ENCODE peak calls at places on chromosomes 7 and 10, in four cellular contexts. One of them, this sample, is unnamed.

GRCh38 chr7:128783143-128783799 is 7.7 kb upstream of the OPN1SW start:
- DNase-seq in OCI-LY7: no peak
- DNase-seq in keratinocyte: peak; percentile 66
- DNase-seq in Caco-2: no peak
- DNase-seq in this sample: peak; percentile 83

GRCh38 chr7:64990216-64990615 is 620 bp downstream of the ZNF117 start:
- DNase-seq in OCI-LY7: no peak
- DNase-seq in keratinocyte: no peak
- DNase-seq in Caco-2: no peak
- DNase-seq in this sample: no peak

GRCh38 chr10:69730251-69731156 is 71.2 kb upstream of the COL13A1 start:
- DNase-seq in OCI-LY7: no peak
- DNase-seq in keratinocyte: no peak
- DNase-seq in Caco-2: no peak
- DNase-seq in this sample: no peak

GRCh38 chr7:41193738-41194287 is 509.1 kb downstream of the INHBA start:
- DNase-seq in OCI-LY7: no peak
- DNase-seq in keratinocyte: no peak
- DNase-seq in Caco-2: no peak
- DNase-seq in this sample: no peak

GRCh38 chr10:110610308-110610774 is 33.8 kb upstream of the RBM20 start:
- DNase-seq in OCI-LY7: peak; percentile 76
- DNase-seq in keratinocyte: peak; percentile 26
- DNase-seq in Caco-2: peak; percentile 56
- DNase-seq in this sample: peak; percentile 72

GRCh38 chr10:78688221-78688944 is 380.4 kb upstream of the ZMIZ1 start:
- DNase-seq in OCI-LY7: no peak
- DNase-seq in keratinocyte: no peak
- DNase-seq in Caco-2: no peak
- DNase-seq in this sample: no peak

GRCh38 chr10:119658274-119658673 is 7.1 kb downstream of the BAG3 start:
- DNase-seq in OCI-LY7: no peak
- DNase-seq in keratinocyte: no peak
- DNase-seq in Caco-2: no peak
- DNase-seq in this sample: no peak

GRCh38 chr7:153091477-153091876 is 331.9 kb downstream of the ACTR3B start:
- DNase-seq in OCI-LY7: no peak
- DNase-seq in keratinocyte: no peak
- DNase-seq in Caco-2: no peak
- DNase-seq in this sample: no peak

GRCh38 chr7:116576350-116577319 is 51.8 kb downstream of the CAV1 start:
- DNase-seq in OCI-LY7: no peak
- DNase-seq in keratinocyte: no peak
- DNase-seq in Caco-2: no peak
- DNase-seq in this sample: no peak

GRCh38 chr10:17022898-17023297 is 106.7 kb downstream of the CUBN start:
- DNase-seq in OCI-LY7: no peak
- DNase-seq in keratinocyte: no peak
- DNase-seq in Caco-2: no peak
- DNase-seq in this sample: no peak

GRCh38 chr10:32271617-32272016 is 75.3 kb downstream of the EPC1 start:
- DNase-seq in OCI-LY7: no peak
- DNase-seq in keratinocyte: peak; percentile 7
- DNase-seq in Caco-2: no peak
- DNase-seq in this sample: no peak

GRCh38 chr10:8993859-8994258 is 939.4 kb downstream of the GATA3 start:
- DNase-seq in OCI-LY7: no peak
- DNase-seq in keratinocyte: no peak
- DNase-seq in Caco-2: no peak
- DNase-seq in this sample: no peak

GRCh38 chr10:51879238-51879637 is 179.8 kb upstream of the CSTF2T start:
- DNase-seq in OCI-LY7: no peak
- DNase-seq in keratinocyte: peak; percentile 97
- DNase-seq in Caco-2: no peak
- DNase-seq in this sample: no peak

GRCh38 chr10:77179015-77179695 is 458.5 kb downstream of the KCNMA1 start:
- DNase-seq in OCI-LY7: no peak
- DNase-seq in keratinocyte: peak; percentile 30
- DNase-seq in Caco-2: no peak
- DNase-seq in this sample: no peak

GRCh38 chr10:102279104-102279503 is 33.8 kb downstream of the GBF1 start:
- DNase-seq in OCI-LY7: no peak
- DNase-seq in keratinocyte: no peak
- DNase-seq in Caco-2: no peak
- DNase-seq in this sample: no peak

GRCh38 chr10:78581133-78581694 is 487.6 kb upstream of the ZMIZ1 start:
- DNase-seq in OCI-LY7: no peak
- DNase-seq in keratinocyte: no peak
- DNase-seq in Caco-2: no peak
- DNase-seq in this sample: no peak

GRCh38 chr10:62038609-62039190 is 137.2 kb downstream of the ARID5B start:
- DNase-seq in OCI-LY7: peak; percentile 85
- DNase-seq in keratinocyte: no peak
- DNase-seq in Caco-2: peak; percentile 84
- DNase-seq in this sample: no peak

GRCh38 chr7:23418046-23418445 is 52.2 kb downstream of the IGF2BP3 start:
- DNase-seq in OCI-LY7: no peak
- DNase-seq in keratinocyte: no peak
- DNase-seq in Caco-2: no peak
- DNase-seq in this sample: no peak

GRCh38 chr10:21502371-21502765 is 23.1 kb downstream of the SKIDA1 start:
- DNase-seq in OCI-LY7: no peak
- DNase-seq in keratinocyte: no peak
- DNase-seq in Caco-2: no peak
- DNase-seq in this sample: no peak

GRCh38 chr7:133290676-133291332 is 37.9 kb downstream of the EXOC4 start:
- DNase-seq in OCI-LY7: no peak
- DNase-seq in keratinocyte: no peak
- DNase-seq in Caco-2: no peak
- DNase-seq in this sample: no peak

GRCh38 chr10:130137659-130138478 is 1.7 kb downstream of the GLRX3 start:
- DNase-seq in OCI-LY7: no peak
- DNase-seq in keratinocyte: no peak
- DNase-seq in Caco-2: no peak
- DNase-seq in this sample: no peak
- H3K4me1 ChIP-seq in OCI-LY7: peaks cover 63% of the 10 kb centered on the region
- H3K4me1 ChIP-seq in keratinocyte: peaks cover 38% of the 10 kb centered on the region
- H3K4me1 ChIP-seq in Caco-2: peaks cover 10% of the 10 kb centered on the region
- H3K4me1 ChIP-seq in this sample: peaks cover 5% of the 10 kb centered on the region

GRCh38 chr10:27256299-27256698 is 15.7 kb upstream of the ACBD5 start:
- DNase-seq in OCI-LY7: no peak
- DNase-seq in keratinocyte: no peak
- DNase-seq in Caco-2: no peak
- DNase-seq in this sample: no peak
- H3K9me3 ChIP-seq in OCI-LY7: no peaks in the 10 kb centered on the region
- H3K9me3 ChIP-seq in keratinocyte: no peaks in the 10 kb centered on the region
- H3K9me3 ChIP-seq in Caco-2: no peaks in the 10 kb centered on the region
- H3K9me3 ChIP-seq in this sample: no peaks in the 10 kb centered on the region

GRCh38 chr7:100484636-100485114 is 948 bp downstream of the NYAP1 start:
- DNase-seq in OCI-LY7: no peak
- DNase-seq in keratinocyte: no peak
- DNase-seq in Caco-2: no peak
- DNase-seq in this sample: no peak
- H3K4me3 ChIP-seq in OCI-LY7: no peak overlapping the region
- H3K4me3 ChIP-seq in keratinocyte: no peak overlapping the region
- H3K4me3 ChIP-seq in Caco-2: no peak overlapping the region
- H3K4me3 ChIP-seq in this sample: no peak overlapping the region

GRCh38 chr7:121006731-121007315 is 18.3 kb downstream of the CPED1 start:
- DNase-seq in OCI-LY7: no peak
- DNase-seq in keratinocyte: no peak
- DNase-seq in Caco-2: no peak
- DNase-seq in this sample: no peak

GRCh38 chr7:121005996-121006565 is 17.6 kb downstream of the CPED1 start:
- DNase-seq in OCI-LY7: no peak
- DNase-seq in keratinocyte: no peak
- DNase-seq in Caco-2: no peak
- DNase-seq in this sample: no peak

GRCh38 chr7:121001932-121002754 is 13.6 kb downstream of the CPED1 start:
- DNase-seq in OCI-LY7: no peak
- DNase-seq in keratinocyte: no peak
- DNase-seq in Caco-2: no peak
- DNase-seq in this sample: no peak

GRCh38 chr7:121002755-121003114 is 14.2 kb downstream of the CPED1 start:
- DNase-seq in OCI-LY7: no peak
- DNase-seq in keratinocyte: no peak
- DNase-seq in Caco-2: no peak
- DNase-seq in this sample: no peak

DNA sequence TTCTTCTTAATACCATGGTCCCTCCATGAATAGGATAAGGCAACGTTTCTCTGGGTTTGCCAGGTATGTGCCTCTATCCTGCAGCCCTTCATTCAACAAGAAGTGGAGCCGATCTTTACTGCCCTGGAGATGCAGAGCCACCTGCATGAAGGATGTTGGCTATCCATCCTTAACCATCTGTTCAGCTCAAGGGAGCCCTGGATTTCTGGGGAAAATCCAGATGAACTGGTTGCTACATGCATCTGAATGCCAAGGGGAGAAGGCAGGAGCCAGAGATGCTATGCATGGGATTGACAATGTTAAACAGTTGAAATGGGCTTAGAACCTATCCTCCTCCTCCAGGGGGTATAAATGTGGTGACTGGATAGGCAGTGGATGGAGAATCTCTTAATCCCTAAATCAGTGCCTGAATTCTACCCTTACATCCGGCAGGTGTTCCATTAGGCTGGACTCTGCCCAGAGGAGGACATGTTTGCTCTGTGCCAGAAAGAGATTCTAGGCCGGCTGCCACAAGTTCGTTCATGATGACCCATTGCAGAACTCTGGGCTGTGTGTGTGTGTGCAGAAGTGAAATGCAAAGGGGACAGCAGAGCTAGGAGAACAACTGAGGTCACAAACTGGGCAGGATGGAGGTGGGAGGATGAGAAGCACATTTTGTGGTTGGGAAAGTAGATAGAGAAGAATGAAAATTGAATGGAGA is 15.6 kb downstream of the CPED1 start:
- DNase-seq in OCI-LY7: no peak
- DNase-seq in keratinocyte: no peak
- DNase-seq in Caco-2: no peak
- DNase-seq in this sample: no peak
- H3K4me1 ChIP-seq in OCI-LY7: no peaks in the 10 kb centered on the region
- H3K4me1 ChIP-seq in keratinocyte: no peaks in the 10 kb centered on the region
- H3K4me1 ChIP-seq in Caco-2: no peaks in the 10 kb centered on the region
- H3K4me1 ChIP-seq in this sample: no peaks in the 10 kb centered on the region

GRCh38 chr7:104113788-104114187 is 94.0 kb downstream of the ORC5 start:
- DNase-seq in OCI-LY7: no peak
- DNase-seq in keratinocyte: no peak
- DNase-seq in Caco-2: no peak
- DNase-seq in this sample: no peak
- H3K9me3 ChIP-seq in OCI-LY7: no peaks in the 10 kb centered on the region
- H3K9me3 ChIP-seq in keratinocyte: no peaks in the 10 kb centered on the region
- H3K9me3 ChIP-seq in Caco-2: no peaks in the 10 kb centered on the region
- H3K9me3 ChIP-seq in this sample: no peaks in the 10 kb centered on the region

GRCh38 chr10:121942749-121943148 is 14.9 kb upstream of the ATE1 start:
- DNase-seq in OCI-LY7: no peak
- DNase-seq in keratinocyte: no peak
- DNase-seq in Caco-2: no peak
- DNase-seq in this sample: no peak
- H3K4me3 ChIP-seq in OCI-LY7: no peak overlapping the region
- H3K4me3 ChIP-seq in keratinocyte: no peak overlapping the region
- H3K4me3 ChIP-seq in Caco-2: no peak overlapping the region
- H3K4me3 ChIP-seq in this sample: no peak overlapping the region

DNA sequence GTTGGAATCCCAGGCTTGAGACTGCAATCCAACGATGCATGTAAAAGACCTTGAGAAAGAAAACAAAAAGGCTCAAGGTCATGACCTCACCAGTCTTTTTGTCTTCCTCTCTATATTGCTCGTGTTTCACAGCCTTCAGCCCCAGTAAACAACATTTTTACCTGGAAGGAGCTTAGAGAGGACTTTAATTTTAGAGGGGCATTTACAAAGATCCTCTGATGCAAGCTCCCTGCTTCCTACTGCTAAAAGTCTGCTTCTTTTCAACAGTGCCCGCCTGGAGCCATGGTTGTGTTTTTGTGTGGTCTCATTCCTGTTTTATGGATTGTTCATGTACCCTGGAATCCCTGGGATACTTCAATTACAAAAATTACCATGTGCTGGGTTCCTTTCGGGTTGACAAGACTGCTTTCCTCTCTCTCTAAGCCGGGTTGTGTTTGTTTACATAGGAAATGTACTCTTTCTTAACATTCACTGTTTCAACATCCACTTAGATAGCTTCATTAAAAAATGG is 320.0 kb upstream of the NFE2L3 start:
- DNase-seq in OCI-LY7: no peak
- DNase-seq in keratinocyte: no peak
- DNase-seq in Caco-2: no peak
- DNase-seq in this sample: no peak
- H3K4me1 ChIP-seq in OCI-LY7: peaks cover 5% of the 10 kb centered on the region
- H3K4me1 ChIP-seq in keratinocyte: peaks cover 5% of the 10 kb centered on the region
- H3K4me1 ChIP-seq in Caco-2: no peaks in the 10 kb centered on the region
- H3K4me1 ChIP-seq in this sample: no peaks in the 10 kb centered on the region

DNA sequence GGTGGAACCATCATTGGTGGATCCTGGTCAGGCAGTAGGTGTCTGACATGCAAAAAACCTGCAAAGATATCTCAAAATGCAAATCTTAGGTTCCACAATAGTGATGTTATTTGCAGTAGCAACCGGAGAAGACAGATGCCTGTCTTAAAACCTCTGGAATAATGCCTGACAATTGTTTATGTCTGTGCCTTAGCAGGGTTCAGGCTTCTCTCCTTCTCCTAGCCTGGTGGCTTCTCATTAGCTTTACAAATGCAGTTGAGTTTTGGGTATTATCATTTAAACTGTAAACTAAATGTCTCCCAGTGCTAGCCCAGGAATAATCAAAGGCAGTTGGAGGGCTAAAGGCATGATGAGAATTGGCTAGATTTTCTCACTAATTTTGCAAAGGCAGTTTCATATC is 146.3 kb upstream of the NRG3 start:
- DNase-seq in OCI-LY7: no peak
- DNase-seq in keratinocyte: no peak
- DNase-seq in Caco-2: no peak
- DNase-seq in this sample: no peak
- H3K9me3 ChIP-seq in OCI-LY7: no peaks in the 10 kb centered on the region
- H3K9me3 ChIP-seq in keratinocyte: no peaks in the 10 kb centered on the region
- H3K9me3 ChIP-seq in Caco-2: no peaks in the 10 kb centered on the region
- H3K9me3 ChIP-seq in this sample: no peaks in the 10 kb centered on the region

GRCh38 chr7:952548-953441 is 1.7 kb downstream of the ADAP1 start:
- DNase-seq in OCI-LY7: no peak
- DNase-seq in keratinocyte: no peak
- DNase-seq in Caco-2: no peak
- DNase-seq in this sample: no peak
- H3K4me3 ChIP-seq in OCI-LY7: no peak overlapping the region
- H3K4me3 ChIP-seq in keratinocyte: no peak overlapping the region
- H3K4me3 ChIP-seq in Caco-2: peak overlapping the region; percentile 92
- H3K4me3 ChIP-seq in this sample: no peak overlapping the region

DNA sequence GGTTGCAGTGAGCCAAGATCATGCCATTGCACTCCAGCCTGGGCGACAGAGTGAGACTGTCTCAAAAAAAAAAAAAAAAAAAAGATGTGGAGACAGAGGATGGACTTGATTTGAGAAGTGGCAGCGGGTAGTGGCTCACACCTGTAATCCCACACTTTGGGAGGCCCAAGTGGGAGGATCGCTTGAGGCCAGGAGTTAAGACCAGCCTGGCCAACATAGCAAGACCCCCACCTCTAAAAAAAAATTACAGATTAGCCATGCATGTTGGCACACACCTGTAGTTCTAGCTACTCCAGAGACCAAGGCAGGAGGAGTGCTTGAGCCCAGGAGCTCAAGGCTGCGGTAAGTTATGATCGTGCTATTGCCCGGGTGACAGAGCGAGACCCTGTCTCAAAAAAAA is 24.3 kb upstream of the ASCC1 start:
- DNase-seq in OCI-LY7: no peak
- DNase-seq in keratinocyte: no peak
- DNase-seq in Caco-2: no peak
- DNase-seq in this sample: no peak
- H3K4me1 ChIP-seq in OCI-LY7: peaks cover 15% of the 10 kb centered on the region
- H3K4me1 ChIP-seq in keratinocyte: peaks cover 13% of the 10 kb centered on the region
- H3K4me1 ChIP-seq in Caco-2: peaks cover 18% of the 10 kb centered on the region
- H3K4me1 ChIP-seq in this sample: no peaks in the 10 kb centered on the region

This sample was measured in iPS DF 6.9.